ENCODE peak calls at places on chromosomes 12 and 14, in nine cellular contexts. One of them, this sample, is unnamed.

GRCh38 chr12:105939181-105939721 is 199.5 kb downstream of the NUAK1 start:
- DNase-seq in fibroblast of pulmonary artery: no peak
- DNase-seq in HFF-Myc: no peak
- DNase-seq in fibroblast of lung: no peak
- DNase-seq in mucosa of gallbladder: no peak
- DNase-seq in PC-3: no peak
- DNase-seq in ELR: no peak
- DNase-seq in neural crest cell: no peak
- DNase-seq in D341Med: no peak
- DNase-seq in this sample: no peak

GRCh38 chr12:27984275-27984674 is 11.7 kb upstream of the PTHLH start:
- DNase-seq in fibroblast of pulmonary artery: peak
- DNase-seq in HFF-Myc: no peak
- DNase-seq in fibroblast of lung: peak
- DNase-seq in mucosa of gallbladder: no peak
- DNase-seq in PC-3: peak
- DNase-seq in ELR: peak
- DNase-seq in neural crest cell: no peak
- DNase-seq in D341Med: no peak
- DNase-seq in this sample: peak

GRCh38 chr12:68392376-68392775 is 60.2 kb upstream of the MDM1 start:
- DNase-seq in fibroblast of pulmonary artery: no peak
- DNase-seq in HFF-Myc: no peak
- DNase-seq in fibroblast of lung: no peak
- DNase-seq in mucosa of gallbladder: no peak
- DNase-seq in PC-3: no peak
- DNase-seq in ELR: no peak
- DNase-seq in neural crest cell: no peak
- DNase-seq in D341Med: no peak
- DNase-seq in this sample: no peak

GRCh38 chr12:121438905-121439304 is 39.0 kb downstream of the RNF34 start:
- DNase-seq in fibroblast of pulmonary artery: no peak
- DNase-seq in HFF-Myc: no peak
- DNase-seq in fibroblast of lung: no peak
- DNase-seq in mucosa of gallbladder: no peak
- DNase-seq in PC-3: no peak
- DNase-seq in ELR: no peak
- DNase-seq in neural crest cell: no peak
- DNase-seq in D341Med: no peak
- DNase-seq in this sample: no peak

GRCh38 chr14:101122114-101122854 is 218.8 kb upstream of the RTL1 start:
- DNase-seq in fibroblast of pulmonary artery: no peak
- DNase-seq in HFF-Myc: no peak
- DNase-seq in fibroblast of lung: no peak
- DNase-seq in mucosa of gallbladder: no peak
- DNase-seq in PC-3: no peak
- DNase-seq in ELR: no peak
- DNase-seq in neural crest cell: no peak
- DNase-seq in D341Med: peak
- DNase-seq in this sample: no peak

GRCh38 chr14:52146504-52146903 is 77.6 kb upstream of the NID2 start:
- DNase-seq in fibroblast of pulmonary artery: peak
- DNase-seq in HFF-Myc: no peak
- DNase-seq in fibroblast of lung: no peak
- DNase-seq in mucosa of gallbladder: no peak
- DNase-seq in PC-3: peak
- DNase-seq in ELR: peak
- DNase-seq in neural crest cell: no peak
- DNase-seq in D341Med: no peak
- DNase-seq in this sample: no peak

GRCh38 chr14:21215879-21216251 is 53.4 kb downstream of the HNRNPC start:
- DNase-seq in fibroblast of pulmonary artery: no peak
- DNase-seq in HFF-Myc: no peak
- DNase-seq in fibroblast of lung: no peak
- DNase-seq in mucosa of gallbladder: no peak
- DNase-seq in PC-3: no peak
- DNase-seq in ELR: no peak
- DNase-seq in neural crest cell: no peak
- DNase-seq in D341Med: no peak
- DNase-seq in this sample: no peak

GRCh38 chr14:76811561-76811960 is 1.1 kb downstream of the ANGEL1 start:
- DNase-seq in fibroblast of pulmonary artery: peak
- DNase-seq in HFF-Myc: no peak
- DNase-seq in fibroblast of lung: peak
- DNase-seq in mucosa of gallbladder: no peak
- DNase-seq in PC-3: no peak
- DNase-seq in ELR: peak
- DNase-seq in neural crest cell: no peak
- DNase-seq in D341Med: no peak
- DNase-seq in this sample: no peak

GRCh38 chr14:61193471-61193870 is 87.7 kb downstream of the TMEM30B start:
- DNase-seq in fibroblast of pulmonary artery: no peak
- DNase-seq in HFF-Myc: no peak
- DNase-seq in fibroblast of lung: no peak
- DNase-seq in mucosa of gallbladder: no peak
- DNase-seq in PC-3: no peak
- DNase-seq in ELR: no peak
- DNase-seq in neural crest cell: no peak
- DNase-seq in D341Med: no peak
- DNase-seq in this sample: no peak

This sample was measured in AG08395.